ENCODE peak calls at places on chromosomes 7 and 10, in seven cellular contexts. N is GM04503; S is caudate nucleus; Z is hepatocyte; P is T-helper 9 cell; F is chondrocyte; M is stimulated activated CD8-positive, alpha-beta memory T cell treated with anti-CD3 and anti-CD28 coated beads, Interleukin-12 subunit alpha, Interleukin-12 subunit beta, amount 100 ng/mL, for 1 hour. D is an unnamed sample.

GRCh38 chr10:121157998-121158397 is 306.8 kb downstream of the WDR11 start:
- DNase-seq in M (no peak), F (no peak), N (no peak), P (no peak), Z (peak), S (no peak), D (peak)

GRCh38 chr7:143362126-143362961 is at the start of gene FAM131B:
- DNase-seq in P (peak), N (no peak), Z (no peak), F (no peak), S (peak), M (no peak), D (peak)

GRCh38 chr7:157434701-157435100 is 97.9 kb downstream of the DNAJB6 start:
- DNase-seq in P (no peak), M (no peak), N (no peak), F (no peak), S (no peak), Z (no peak), D (no peak)

GRCh38 chr7:22625251-22625650 is 101.7 kb upstream of the IL6 start:
- DNase-seq in M (no peak), Z (no peak), F (no peak), N (no peak), S (no peak), P (no peak), D (no peak)

GRCh38 chr10:73758704-73759511 is 14.7 kb downstream of the SEC24C start:
- DNase-seq in P (no peak), S (no peak), Z (no peak), N (no peak), F (no peak), M (no peak), D (no peak)

GRCh38 chr7:48078470-48078869 is 10.6 kb upstream of the UPP1 start:
- DNase-seq in P (no peak), S (no peak), Z (no peak), N (no peak), M (no peak), F (no peak), D (no peak)

GRCh38 chr10:48209246-48209645 is 65.2 kb downstream of the FRMPD2 start:
- DNase-seq in F (no peak), N (no peak), Z (no peak), P (no peak), S (no peak), M (no peak), D (no peak)

GRCh38 chr7:24786306-24786705 is 29.0 kb upstream of the GSDME start:
- DNase-seq in P (no peak), M (no peak), Z (no peak), S (no peak), N (no peak), F (no peak), D (no peak)

GRCh38 chr10:127040756-127041155 is 135.5 kb downstream of the DOCK1 start:
- DNase-seq in S (no peak), P (no peak), Z (no peak), M (no peak), N (no peak), F (no peak), D (no peak)

GRCh38 chr7:112131016-112131415 is 75.2 kb downstream of the DOCK4 start:
- DNase-seq in M (no peak), S (no peak), F (no peak), P (no peak), N (no peak), Z (no peak), D (no peak)

GRCh38 chr10:28677889-28678686 is 767 bp downstream of the BAMBI start:
- DNase-seq in Z (peak), N (no peak), S (no peak), F (no peak), P (peak), M (no peak), D (peak)

GRCh38 chr10:116271593-116272496 is 1.2 kb downstream of the GFRA1 start:
- DNase-seq in Z (peak), N (no peak), F (no peak), M (no peak), S (no peak), P (no peak), D (no peak)

GRCh38 chr10:58070964-58071363 is 196.7 kb downstream of the IPMK start:
- DNase-seq in S (no peak), P (no peak), Z (no peak), N (no peak), F (no peak), M (no peak), D (no peak)

GRCh38 chr10:5354068-5354467 is 10.7 kb upstream of the UCN3 start:
- DNase-seq in N (no peak), M (no peak), P (no peak), S (no peak), Z (no peak), F (no peak), D (no peak)

GRCh38 chr7:84425702-84426259 is 231.2 kb upstream of the SEMA3A start:
- DNase-seq in P (no peak), Z (no peak), S (no peak), M (no peak), F (no peak), N (no peak), D (no peak)

GRCh38 chr10:114652402-114653368 is 5.4 kb downstream of the ABLIM1 start:
- DNase-seq in F (no peak), P (no peak), Z (no peak), S (no peak), M (no peak), N (no peak), D (no peak)

GRCh38 chr7:5526190-5527037 is 102.8 kb upstream of the TNRC18 start:
- DNase-seq in M (peak), S (no peak), P (no peak), N (no peak), Z (peak), F (no peak), D (peak)

GRCh38 chr7:122307228-122307619 is 2.7 kb upstream of the FEZF1 start:
- DNase-seq in F (peak), P (no peak), N (no peak), Z (no peak), S (no peak), M (no peak), D (no peak)

GRCh38 chr10:99870051-99870730 is 87.8 kb downstream of the ABCC2 start:
- DNase-seq in N (no peak), S (no peak), P (peak), Z (no peak), M (no peak), F (no peak), D (no peak)